ENCODE peak calls at places on chromosome 17, in ten cellular contexts. One of them, this sample, is unnamed.

GRCh38 chr17:50507871-50508572 is at the start of gene MYCBPAP:
- DNase-seq in CD8-positive, alpha-beta T cell: peak; percentile 68
- DNase-seq in GM12865: peak; percentile 91
- DNase-seq in suprapubic skin: peak; percentile 86
- DNase-seq in thyroid gland: peak; percentile 85
- DNase-seq in AG09319: peak; percentile 52
- DNase-seq in stomach: peak; percentile 87
- DNase-seq in RWPE1: no peak
- DNase-seq in activated CD8-positive, alpha-beta T cell treated with anti-CD3 and anti-CD28 coated beads for 36 hours: peak; percentile 92
- DNase-seq in kidney: peak; percentile 91
- DNase-seq in this sample: peak; percentile 93

GRCh38 chr17:70366421-70366820 is 197.1 kb downstream of the KCNJ2 start:
- DNase-seq in stomach: no peak
- DNase-seq in kidney: no peak
- DNase-seq in RWPE1: no peak
- DNase-seq in thyroid gland: no peak
- DNase-seq in activated CD8-positive, alpha-beta T cell treated with anti-CD3 and anti-CD28 coated beads for 36 hours: no peak
- DNase-seq in suprapubic skin: no peak
- DNase-seq in AG09319: no peak
- DNase-seq in CD8-positive, alpha-beta T cell: no peak
- DNase-seq in GM12865: no peak
- DNase-seq in this sample: no peak

GRCh38 chr17:2396568-2397246 is 4.2 kb downstream of the MNT start:
- DNase-seq in kidney: peak; percentile 99
- DNase-seq in RWPE1: peak; percentile 78
- DNase-seq in AG09319: peak; percentile 95
- DNase-seq in thyroid gland: peak; percentile 96
- DNase-seq in stomach: peak; percentile 93
- DNase-seq in GM12865: peak; percentile 87
- DNase-seq in activated CD8-positive, alpha-beta T cell treated with anti-CD3 and anti-CD28 coated beads for 36 hours: peak; percentile 76
- DNase-seq in CD8-positive, alpha-beta T cell: no peak
- DNase-seq in suprapubic skin: peak; percentile 94
- DNase-seq in this sample: peak; percentile 78

GRCh38 chr17:32318071-32318470 is 23.9 kb downstream of the C17orf75 start:
- DNase-seq in GM12865: no peak
- DNase-seq in AG09319: no peak
- DNase-seq in suprapubic skin: no peak
- DNase-seq in thyroid gland: no peak
- DNase-seq in activated CD8-positive, alpha-beta T cell treated with anti-CD3 and anti-CD28 coated beads for 36 hours: no peak
- DNase-seq in stomach: no peak
- DNase-seq in RWPE1: no peak
- DNase-seq in CD8-positive, alpha-beta T cell: no peak
- DNase-seq in kidney: no peak
- DNase-seq in this sample: no peak

GRCh38 chr17:38868095-38868967 is 1.5 kb upstream of the LASP1 start:
- DNase-seq in RWPE1: no peak
- DNase-seq in kidney: peak; percentile 92
- DNase-seq in GM12865: peak; percentile 84
- DNase-seq in activated CD8-positive, alpha-beta T cell treated with anti-CD3 and anti-CD28 coated beads for 36 hours: peak; percentile 66
- DNase-seq in stomach: peak; percentile 44
- DNase-seq in suprapubic skin: no peak
- DNase-seq in thyroid gland: peak; percentile 15
- DNase-seq in AG09319: no peak
- DNase-seq in CD8-positive, alpha-beta T cell: no peak
- DNase-seq in this sample: peak; percentile 54

GRCh38 chr17:81121841-81122733 is 43.2 kb upstream of the PVALEF start:
- DNase-seq in RWPE1: no peak
- DNase-seq in CD8-positive, alpha-beta T cell: no peak
- DNase-seq in GM12865: no peak
- DNase-seq in stomach: no peak
- DNase-seq in suprapubic skin: no peak
- DNase-seq in thyroid gland: no peak
- DNase-seq in AG09319: no peak
- DNase-seq in activated CD8-positive, alpha-beta T cell treated with anti-CD3 and anti-CD28 coated beads for 36 hours: no peak
- DNase-seq in kidney: no peak
- DNase-seq in this sample: no peak

GRCh38 chr17:59859444-59860025 is 33.2 kb downstream of the TUBD1 start:
- DNase-seq in stomach: no peak
- DNase-seq in AG09319: peak; percentile 41
- DNase-seq in suprapubic skin: no peak
- DNase-seq in CD8-positive, alpha-beta T cell: no peak
- DNase-seq in activated CD8-positive, alpha-beta T cell treated with anti-CD3 and anti-CD28 coated beads for 36 hours: no peak
- DNase-seq in kidney: no peak
- DNase-seq in GM12865: peak; percentile 55
- DNase-seq in thyroid gland: no peak
- DNase-seq in RWPE1: no peak
- DNase-seq in this sample: peak; percentile 15

GRCh38 chr17:34401165-34401564 is 38.1 kb upstream of the CCL1 start:
- DNase-seq in kidney: no peak
- DNase-seq in GM12865: peak; percentile 19
- DNase-seq in suprapubic skin: no peak
- DNase-seq in activated CD8-positive, alpha-beta T cell treated with anti-CD3 and anti-CD28 coated beads for 36 hours: no peak
- DNase-seq in CD8-positive, alpha-beta T cell: no peak
- DNase-seq in RWPE1: no peak
- DNase-seq in stomach: no peak
- DNase-seq in AG09319: no peak
- DNase-seq in thyroid gland: no peak
- DNase-seq in this sample: no peak

GRCh38 chr17:75683467-75684041 is 16.4 kb downstream of the SAP30BP start:
- DNase-seq in GM12865: no peak
- DNase-seq in RWPE1: peak; percentile 81
- DNase-seq in suprapubic skin: no peak
- DNase-seq in thyroid gland: no peak
- DNase-seq in AG09319: no peak
- DNase-seq in stomach: peak; percentile 56
- DNase-seq in CD8-positive, alpha-beta T cell: no peak
- DNase-seq in activated CD8-positive, alpha-beta T cell treated with anti-CD3 and anti-CD28 coated beads for 36 hours: peak; percentile 21
- DNase-seq in kidney: no peak
- DNase-seq in this sample: no peak

GRCh38 chr17:75676461-75676860 is 9.3 kb downstream of the SAP30BP start:
- DNase-seq in RWPE1: no peak
- DNase-seq in suprapubic skin: no peak
- DNase-seq in CD8-positive, alpha-beta T cell: no peak
- DNase-seq in activated CD8-positive, alpha-beta T cell treated with anti-CD3 and anti-CD28 coated beads for 36 hours: no peak
- DNase-seq in AG09319: no peak
- DNase-seq in stomach: no peak
- DNase-seq in GM12865: no peak
- DNase-seq in thyroid gland: no peak
- DNase-seq in kidney: no peak
- DNase-seq in this sample: no peak

GRCh38 chr17:75681289-75681688 is 14.2 kb downstream of the SAP30BP start:
- DNase-seq in kidney: no peak
- DNase-seq in thyroid gland: no peak
- DNase-seq in suprapubic skin: no peak
- DNase-seq in activated CD8-positive, alpha-beta T cell treated with anti-CD3 and anti-CD28 coated beads for 36 hours: no peak
- DNase-seq in GM12865: no peak
- DNase-seq in stomach: no peak
- DNase-seq in RWPE1: peak; percentile 55
- DNase-seq in CD8-positive, alpha-beta T cell: no peak
- DNase-seq in AG09319: peak; percentile 84
- DNase-seq in this sample: no peak

GRCh38 chr17:75680431-75680830 is 13.3 kb downstream of the SAP30BP start:
- DNase-seq in stomach: no peak
- DNase-seq in activated CD8-positive, alpha-beta T cell treated with anti-CD3 and anti-CD28 coated beads for 36 hours: no peak
- DNase-seq in GM12865: no peak
- DNase-seq in AG09319: no peak
- DNase-seq in suprapubic skin: no peak
- DNase-seq in RWPE1: no peak
- DNase-seq in CD8-positive, alpha-beta T cell: no peak
- DNase-seq in kidney: no peak
- DNase-seq in thyroid gland: no peak
- DNase-seq in this sample: no peak

DNA sequence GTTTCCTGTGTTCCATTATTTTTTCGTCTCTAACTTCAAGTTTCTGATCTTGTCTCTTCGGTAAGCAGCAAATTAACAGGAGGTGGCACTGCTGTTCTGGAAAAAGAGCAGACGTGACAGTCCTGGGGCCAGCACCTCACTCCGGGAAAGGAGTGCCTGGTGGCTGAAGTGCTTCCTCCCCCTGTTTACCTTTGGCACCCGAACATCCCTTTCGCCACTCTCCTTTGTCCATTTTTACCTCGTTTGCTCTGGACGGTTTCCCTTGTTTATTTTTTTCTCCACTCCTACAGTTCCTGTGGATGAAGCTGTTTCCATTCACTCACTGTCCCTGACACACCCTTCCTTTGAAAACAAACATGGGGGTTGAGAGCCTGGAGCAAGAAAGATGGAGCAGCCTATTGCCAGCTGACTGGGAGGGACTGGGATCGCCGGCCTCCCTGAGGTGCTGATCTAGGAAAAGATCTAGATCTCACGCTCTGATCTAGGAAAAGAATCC is 12.6 kb downstream of the SAP30BP start:
- DNase-seq in stomach: peak; percentile 72
- DNase-seq in thyroid gland: peak; percentile 32
- DNase-seq in activated CD8-positive, alpha-beta T cell treated with anti-CD3 and anti-CD28 coated beads for 36 hours: no peak
- DNase-seq in CD8-positive, alpha-beta T cell: no peak
- DNase-seq in RWPE1: peak; percentile 49
- DNase-seq in suprapubic skin: no peak
- DNase-seq in kidney: peak; percentile 77
- DNase-seq in GM12865: no peak
- DNase-seq in AG09319: no peak
- DNase-seq in this sample: no peak
- TF ChIP-seq CTCF in stomach: no peak
- TF ChIP-seq CTCF in thyroid gland: peak; percentile 32
- TF ChIP-seq CTCF in activated CD8-positive, alpha-beta T cell treated with anti-CD3 and anti-CD28 coated beads for 36 hours: no peak
- TF ChIP-seq CTCF in CD8-positive, alpha-beta T cell: no peak
- TF ChIP-seq CTCF in RWPE1: no peak
- TF ChIP-seq CTCF in suprapubic skin: no peak
- TF ChIP-seq CTCF in kidney: peak; percentile 21
- TF ChIP-seq CTCF in GM12865: no peak
- TF ChIP-seq CTCF in AG09319: peak; percentile 18
- TF ChIP-seq CTCF in this sample: no peak

DNA sequence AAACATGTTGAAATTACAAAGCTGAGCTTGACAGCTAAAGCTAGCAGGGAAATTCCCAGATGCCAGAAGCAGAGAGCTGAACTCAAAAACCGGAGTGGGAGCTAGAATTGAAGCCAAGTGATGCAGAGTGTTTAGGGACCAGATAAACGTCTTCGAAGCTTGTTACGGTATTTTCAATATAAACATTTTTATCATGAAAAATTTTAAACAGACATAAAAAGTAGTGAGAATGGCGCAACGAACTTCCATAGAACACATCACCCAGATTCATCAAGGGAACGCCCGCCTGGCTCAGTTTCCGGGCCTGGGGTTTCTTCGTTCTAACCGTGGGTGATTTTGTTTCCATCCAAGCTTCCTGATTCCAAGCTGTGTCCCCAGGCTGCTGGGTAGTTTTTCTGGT is 18.1 kb downstream of the SPNS2 start:
- DNase-seq in activated CD8-positive, alpha-beta T cell treated with anti-CD3 and anti-CD28 coated beads for 36 hours: no peak
- DNase-seq in thyroid gland: no peak
- DNase-seq in RWPE1: no peak
- DNase-seq in AG09319: no peak
- DNase-seq in stomach: no peak
- DNase-seq in suprapubic skin: no peak
- DNase-seq in GM12865: no peak
- DNase-seq in CD8-positive, alpha-beta T cell: no peak
- DNase-seq in kidney: no peak
- DNase-seq in this sample: no peak
- TF ChIP-seq CTCF in activated CD8-positive, alpha-beta T cell treated with anti-CD3 and anti-CD28 coated beads for 36 hours: no peak
- TF ChIP-seq CTCF in thyroid gland: no peak
- TF ChIP-seq CTCF in RWPE1: no peak
- TF ChIP-seq CTCF in AG09319: no peak
- TF ChIP-seq CTCF in stomach: no peak
- TF ChIP-seq CTCF in suprapubic skin: no peak
- TF ChIP-seq CTCF in GM12865: no peak
- TF ChIP-seq CTCF in CD8-positive, alpha-beta T cell: no peak
- TF ChIP-seq CTCF in kidney: no peak
- TF ChIP-seq CTCF in this sample: no peak

GRCh38 chr17:75205793-75206163 is 299 bp downstream of the NUP85 start:
- DNase-seq in suprapubic skin: no peak
- DNase-seq in kidney: no peak
- DNase-seq in GM12865: no peak
- DNase-seq in activated CD8-positive, alpha-beta T cell treated with anti-CD3 and anti-CD28 coated beads for 36 hours: no peak
- DNase-seq in stomach: no peak
- DNase-seq in AG09319: no peak
- DNase-seq in CD8-positive, alpha-beta T cell: no peak
- DNase-seq in thyroid gland: no peak
- DNase-seq in RWPE1: peak; percentile 18
- DNase-seq in this sample: no peak

GRCh38 chr17:75208161-75208560 is 2.7 kb downstream of the NUP85 start:
- DNase-seq in GM12865: no peak
- DNase-seq in RWPE1: no peak
- DNase-seq in kidney: no peak
- DNase-seq in suprapubic skin: no peak
- DNase-seq in stomach: no peak
- DNase-seq in AG09319: no peak
- DNase-seq in thyroid gland: no peak
- DNase-seq in activated CD8-positive, alpha-beta T cell treated with anti-CD3 and anti-CD28 coated beads for 36 hours: no peak
- DNase-seq in CD8-positive, alpha-beta T cell: no peak
- DNase-seq in this sample: no peak

GRCh38 chr17:75209061-75209460 is 3.6 kb downstream of the NUP85 start:
- DNase-seq in AG09319: no peak
- DNase-seq in suprapubic skin: no peak
- DNase-seq in RWPE1: no peak
- DNase-seq in kidney: peak; percentile 0
- DNase-seq in stomach: no peak
- DNase-seq in thyroid gland: no peak
- DNase-seq in CD8-positive, alpha-beta T cell: no peak
- DNase-seq in GM12865: no peak
- DNase-seq in activated CD8-positive, alpha-beta T cell treated with anti-CD3 and anti-CD28 coated beads for 36 hours: no peak
- DNase-seq in this sample: no peak

GRCh38 chr17:75207760-75208159 is 2.3 kb downstream of the NUP85 start:
- DNase-seq in activated CD8-positive, alpha-beta T cell treated with anti-CD3 and anti-CD28 coated beads for 36 hours: no peak
- DNase-seq in CD8-positive, alpha-beta T cell: no peak
- DNase-seq in stomach: no peak
- DNase-seq in AG09319: no peak
- DNase-seq in RWPE1: no peak
- DNase-seq in suprapubic skin: no peak
- DNase-seq in kidney: no peak
- DNase-seq in GM12865: no peak
- DNase-seq in thyroid gland: no peak
- DNase-seq in this sample: no peak

DNA sequence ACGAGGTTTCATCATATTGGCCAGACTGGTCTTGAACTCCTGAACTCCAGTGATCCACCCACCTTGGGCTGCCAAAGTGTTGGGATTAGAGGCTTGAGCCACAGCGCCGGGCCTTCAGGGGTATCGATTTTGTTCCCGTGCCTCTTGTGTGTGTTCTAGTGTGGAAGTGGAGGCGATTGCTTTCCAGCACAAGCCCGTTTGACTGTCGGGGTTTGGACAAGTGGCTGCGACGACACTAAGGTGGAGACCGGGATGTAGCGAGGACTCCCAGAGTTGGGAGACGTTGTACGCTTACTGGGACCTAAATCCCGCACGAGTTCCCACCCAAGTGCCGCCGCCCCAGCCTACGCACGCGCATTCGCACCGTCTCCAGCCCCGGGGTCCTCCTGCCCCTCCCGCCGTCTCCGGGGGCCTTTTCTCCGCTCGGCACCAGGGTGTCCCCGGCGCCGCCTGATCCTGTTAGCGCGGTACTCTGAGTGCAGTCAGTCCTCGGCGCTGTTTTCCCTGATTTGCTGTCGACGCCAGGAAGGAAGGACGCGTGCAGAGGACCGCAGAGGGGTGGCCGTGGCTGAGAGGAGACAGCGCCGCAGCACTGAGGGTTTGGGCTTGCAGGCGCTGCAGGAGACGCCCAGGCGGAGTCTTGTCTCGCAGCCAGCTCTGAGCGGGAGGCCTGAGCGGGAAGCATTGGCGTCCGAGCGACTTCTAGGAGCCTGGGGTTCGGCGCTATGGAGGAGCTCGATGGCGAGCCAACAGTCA is at the start of gene NUP85:
- DNase-seq in CD8-positive, alpha-beta T cell: peak; percentile 84
- DNase-seq in suprapubic skin: peak; percentile 95
- DNase-seq in thyroid gland: peak; percentile 93
- DNase-seq in RWPE1: peak; percentile 100
- DNase-seq in AG09319: peak; percentile 79
- DNase-seq in activated CD8-positive, alpha-beta T cell treated with anti-CD3 and anti-CD28 coated beads for 36 hours: peak; percentile 94
- DNase-seq in GM12865: peak; percentile 95
- DNase-seq in stomach: peak; percentile 92
- DNase-seq in kidney: peak; percentile 97
- DNase-seq in this sample: peak; percentile 97
- TF ChIP-seq CTCF in CD8-positive, alpha-beta T cell: no peak
- TF ChIP-seq CTCF in suprapubic skin: no peak
- TF ChIP-seq CTCF in thyroid gland: no peak
- TF ChIP-seq CTCF in RWPE1: no peak
- TF ChIP-seq CTCF in AG09319: no peak
- TF ChIP-seq CTCF in activated CD8-positive, alpha-beta T cell treated with anti-CD3 and anti-CD28 coated beads for 36 hours: no peak
- TF ChIP-seq CTCF in GM12865: no peak
- TF ChIP-seq CTCF in stomach: no peak
- TF ChIP-seq CTCF in kidney: no peak
- TF ChIP-seq CTCF in this sample: no peak

DNA sequence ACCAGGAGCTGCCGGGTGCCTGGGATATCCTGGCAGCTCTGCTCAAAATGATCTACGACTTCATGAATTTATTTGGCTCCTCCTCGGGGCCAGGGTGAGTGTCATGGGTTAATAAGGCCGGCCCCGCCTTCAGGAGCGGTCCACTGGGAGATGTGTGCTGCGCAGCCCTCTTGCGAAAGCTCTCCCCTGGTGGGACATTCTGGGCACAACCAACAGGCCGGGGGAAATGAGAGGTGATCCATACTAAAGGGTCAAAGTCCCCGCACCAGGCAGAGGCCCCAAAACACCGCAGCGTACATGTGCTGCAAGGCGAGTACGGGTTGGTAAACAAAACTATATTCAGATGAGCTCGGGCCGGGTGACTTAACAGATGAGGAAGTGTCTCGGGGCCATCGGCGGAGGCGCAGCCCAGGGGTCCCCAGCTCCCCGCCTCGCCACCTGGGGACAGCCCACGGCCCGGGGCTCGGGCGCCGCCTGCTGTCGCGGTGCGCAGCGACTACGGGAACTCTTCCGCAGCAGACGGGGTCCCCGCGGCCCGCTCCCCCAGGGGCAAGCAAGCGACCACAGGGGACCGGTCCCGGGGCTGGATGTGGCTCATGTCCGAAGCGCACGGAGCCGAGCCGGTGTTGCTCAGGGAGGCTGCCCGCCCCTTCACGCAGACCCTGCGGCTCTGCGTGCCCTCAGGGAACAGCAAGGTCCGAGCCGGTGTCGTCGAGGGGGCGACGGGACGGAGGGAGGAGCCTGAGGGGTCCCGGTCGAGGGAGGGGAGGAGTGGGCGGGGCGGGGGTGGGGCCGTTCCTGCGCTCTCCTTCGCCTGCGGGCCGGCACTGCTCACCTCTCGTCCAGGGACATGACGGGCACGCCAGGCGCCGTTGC is at the start of gene RAB37:
- DNase-seq in suprapubic skin: no peak
- DNase-seq in GM12865: peak; percentile 59
- DNase-seq in AG09319: no peak
- DNase-seq in thyroid gland: no peak
- DNase-seq in RWPE1: no peak
- DNase-seq in kidney: no peak
- DNase-seq in activated CD8-positive, alpha-beta T cell treated with anti-CD3 and anti-CD28 coated beads for 36 hours: peak; percentile 62
- DNase-seq in CD8-positive, alpha-beta T cell: no peak
- DNase-seq in stomach: peak; percentile 54
- DNase-seq in this sample: peak; percentile 77
- TF ChIP-seq CTCF in suprapubic skin: no peak
- TF ChIP-seq CTCF in GM12865: peak; percentile 68
- TF ChIP-seq CTCF in AG09319: peak; percentile 13
- TF ChIP-seq CTCF in thyroid gland: peak; percentile 44
- TF ChIP-seq CTCF in RWPE1: no peak
- TF ChIP-seq CTCF in kidney: no peak
- TF ChIP-seq CTCF in activated CD8-positive, alpha-beta T cell treated with anti-CD3 and anti-CD28 coated beads for 36 hours: peak; percentile 53
- TF ChIP-seq CTCF in CD8-positive, alpha-beta T cell: peak; percentile 58
- TF ChIP-seq CTCF in stomach: no peak
- TF ChIP-seq CTCF in this sample: peak; percentile 86